ENCODE peak calls at places on chromosomes 12 and 14, in four cellular contexts. U is effector CD8-positive, alpha-beta T cell; D is astrocyte of the hippocampus; A is Right ventricle myocardium superior. S is an unnamed sample.

GRCh38 chr14:60646202-60646886 is 2.9 kb downstream of the SIX1 start:
- DNase-seq in U (no peak), D (no peak), A (no peak), S (no peak)

GRCh38 chr12:122841544-122842321 is 6.5 kb downstream of the HIP1R start:
- DNase-seq in U (no peak), D (peak), A (peak), S (no peak)

GRCh38 chr14:56648508-56649301 is 69.1 kb downstream of the TMEM260 start:
- DNase-seq in U (no peak), D (peak), A (no peak), S (no peak)

GRCh38 chr14:104372390-104373054 is 207.0 kb upstream of the C14orf180 start:
- DNase-seq in U (no peak), D (no peak), A (peak), S (peak)

GRCh38 chr12:69150083-69150795 is 89.1 kb upstream of the CPSF6 start:
- DNase-seq in U (no peak), D (no peak), A (no peak), S (no peak)

GRCh38 chr12:58433969-58434368 is 486.3 kb downstream of the LRIG3 start:
- DNase-seq in U (no peak), D (no peak), A (no peak), S (no peak)

GRCh38 chr14:97924922-97925613 is 1127.9 kb downstream of the VRK1 start:
- DNase-seq in U (no peak), D (no peak), A (no peak), S (no peak)

GRCh38 chr14:76837524-76837923 is 11.3 kb downstream of the LRRC74A start:
- DNase-seq in U (no peak), D (no peak), A (no peak), S (no peak)

GRCh38 chr14:96091149-96091693 is 52.1 kb downstream of the C14orf132 start:
- DNase-seq in U (no peak), D (no peak), A (no peak), S (peak)

GRCh38 chr14:80839743-80840142 is 101.8 kb downstream of the CEP128 start:
- DNase-seq in U (no peak), D (no peak), A (no peak), S (no peak)

GRCh38 chr12:97456792-97457191 is 5.8 kb upstream of the RMST start:
- DNase-seq in U (no peak), D (no peak), A (no peak), S (no peak)